ENCODE peak calls at places on chromosomes 6 and 20, in six cellular contexts. A is endothelial cell; Q is pulmonary artery endothelial cell; T is NCI-H1436; Y is stimulated activated CD8-positive, alpha-beta memory T cell treated with anti-CD3 and anti-CD28 coated beads, Interleukin-12 subunit alpha, Interleukin-12 subunit beta, amount 100 ng/mL, for 4 hours; W is Peyer's patch. S is an unnamed sample.

GRCh38 chr20:38147751-38148150 is 17.3 kb downstream of the TGM2 start:
- DNase-seq in T (no peak), W (no peak), Y (no peak), A (no peak), Q (no peak), S (no peak)

GRCh38 chr6:109187399-109188114 is 92.2 kb downstream of the CEP57L1 start:
- DNase-seq in W (peak; percentile 57), Q (no peak), Y (peak; percentile 19), A (peak; percentile 53), T (peak; percentile 57), S (no peak)

GRCh38 chr6:68651018-68651985 is 16.2 kb downstream of the ADGRB3 start:
- DNase-seq in W (no peak), T (no peak), A (no peak), Y (no peak), Q (no peak), S (no peak)

GRCh38 chr6:168124161-168124560 is 45.1 kb upstream of the FRMD1 start:
- DNase-seq in A (no peak), T (no peak), Y (no peak), Q (no peak), W (no peak), S (no peak)

GRCh38 chr20:48722737-48723191 is 105.0 kb downstream of the PREX1 start:
- DNase-seq in W (no peak), T (no peak), Y (no peak), A (no peak), Q (no peak), S (no peak)

GRCh38 chr6:126897779-126898178 is 220.7 kb upstream of the RSPO3 start:
- DNase-seq in Q (no peak), W (no peak), A (no peak), Y (no peak), T (no peak), S (no peak)

GRCh38 chr6:105179244-105180065 is at the start of gene POPDC3:
- DNase-seq in T (no peak), Y (no peak), A (peak; percentile 46), Q (no peak), W (peak; percentile 47), S (peak; percentile 21)

GRCh38 chr20:46243707-46244628 is 64.3 kb downstream of the CDH22 start:
- DNase-seq in T (peak; percentile 62), Q (no peak), Y (no peak), A (no peak), W (no peak), S (peak; percentile 42)

GRCh38 chr20:44407402-44408184 is 52.1 kb downstream of the HNF4A start:
- DNase-seq in A (no peak), Q (no peak), Y (no peak), W (peak; percentile 89), T (no peak), S (no peak)

GRCh38 chr6:55621993-55622392 is 43.0 kb upstream of the HMGCLL1 start:
- DNase-seq in Y (no peak), A (no peak), T (no peak), W (no peak), Q (no peak), S (no peak)

GRCh38 chr6:33199687-33200233 is 705 bp downstream of the RXRB start:
- DNase-seq in A (no peak), Q (no peak), T (peak; percentile 65), Y (peak; percentile 48), W (peak; percentile 83), S (peak; percentile 93)

GRCh38 chr20:52494244-52494643 is 302.7 kb upstream of the ZFP64 start:
- DNase-seq in W (no peak), Y (peak; percentile 20), T (no peak), A (no peak), Q (peak; percentile 90), S (no peak)

GRCh38 chr6:169921853-169922779 is 170.7 kb downstream of the ERMARD start:
- DNase-seq in A (no peak), Q (no peak), W (no peak), T (no peak), Y (no peak), S (no peak)

GRCh38 chr20:23136893-23137745 is 51.0 kb upstream of the CD93 start:
- DNase-seq in Q (no peak), T (no peak), Y (no peak), A (no peak), W (peak; percentile 27), S (peak; percentile 65)

GRCh38 chr6:78093861-78094360 is 441.1 kb downstream of the MEI4 start:
- DNase-seq in A (no peak), T (no peak), Q (no peak), Y (no peak), W (no peak), S (no peak)

GRCh38 chr6:31588871-31589650 is 3.0 kb downstream of the LST1 start:
- DNase-seq in A (no peak), Y (no peak), Q (no peak), W (no peak), T (no peak), S (no peak)

GRCh38 chr20:2022163-2022562 is 28.3 kb upstream of the PDYN start:
- DNase-seq in T (no peak), W (no peak), Q (no peak), Y (no peak), A (no peak), S (no peak)

GRCh38 chr20:47438464-47439381 is 63.0 kb upstream of the NCOA3 start:
- DNase-seq in A (no peak), Y (no peak), W (no peak), T (no peak), Q (no peak), S (no peak)

GRCh38 chr6:100415780-100416179 is 48.9 kb downstream of the SIM1 start:
- DNase-seq in Q (no peak), A (no peak), Y (no peak), W (no peak), T (no peak), S (no peak)

GRCh38 chr6:142856857-142857608 is 87.9 kb downstream of the HIVEP2 start:
- DNase-seq in Q (no peak), W (no peak), Y (no peak), A (no peak), T (no peak), S (no peak)

GRCh38 chr6:36682328-36683144 is 4.0 kb downstream of the CDKN1A start:
- DNase-seq in A (no peak), T (peak; percentile 77), W (peak; percentile 79), Q (no peak), Y (peak; percentile 17), S (peak; percentile 96)

GRCh38 chr20:38973546-38974120 is 11.5 kb downstream of the DHX35 start:
- DNase-seq in T (no peak), W (no peak), A (no peak), Q (no peak), Y (no peak), S (no peak)

GRCh38 chr20:18394363-18394762 is 72.5 kb downstream of the DZANK1 start:
- DNase-seq in W (no peak), T (no peak), A (no peak), Y (no peak), Q (no peak), S (no peak)

GRCh38 chr6:65006788-65007187 is 700.2 kb downstream of the EYS start:
- DNase-seq in Y (no peak), T (no peak), A (no peak), W (no peak), Q (no peak), S (no peak)

GRCh38 chr6:166627875-166628849 is 1.1 kb upstream of the RPS6KA2 start:
- DNase-seq in A (peak; percentile 87), Q (peak; percentile 74), W (peak; percentile 83), T (peak; percentile 24), Y (peak; percentile 27), S (peak; percentile 42)